ENCODE peak calls at places on chromosomes 13 and 19, in eight cellular contexts. One of them, this sample, is unnamed.
A peak's percentile ranks its signal among the peaks of the same experiment; 100 is the strongest.

GRCh38 chr19:51712461-51713081 is 11.2 kb downstream of the HAS1 start:
- DNase-seq in activated CD4-positive, alpha-beta memory T cell treated with anti-CD3 and anti-CD28 coated beads for 36 hours: peak; percentile 26
- DNase-seq in NT2/D1: no peak
- DNase-seq in stimulated activated CD4-positive, alpha-beta T cell treated with anti-CD3 and anti-CD28 coated beads, Interleukin-2, amount 100 ng/mL, for 24 hours: no peak
- DNase-seq in endothelial cell: peak; percentile 38
- DNase-seq in breast epithelium: no peak
- DNase-seq in iPS-NIHi11: peak; percentile 83
- DNase-seq in activated effector memory CD4-positive, alpha-beta T cell treated with anti-CD3 and anti-CD28 coated beads, Interleukin-2, amount 50 U/mL, for 16 hours: no peak
- DNase-seq in this sample: peak; percentile 29

GRCh38 chr19:55158848-55159793 is 1.6 kb upstream of the TNNI3 start:
- DNase-seq in stimulated activated CD4-positive, alpha-beta T cell treated with anti-CD3 and anti-CD28 coated beads, Interleukin-2, amount 100 ng/mL, for 24 hours: no peak
- DNase-seq in endothelial cell: no peak
- DNase-seq in NT2/D1: no peak
- DNase-seq in activated CD4-positive, alpha-beta memory T cell treated with anti-CD3 and anti-CD28 coated beads for 36 hours: no peak
- DNase-seq in activated effector memory CD4-positive, alpha-beta T cell treated with anti-CD3 and anti-CD28 coated beads, Interleukin-2, amount 50 U/mL, for 16 hours: no peak
- DNase-seq in breast epithelium: no peak
- DNase-seq in iPS-NIHi11: no peak
- DNase-seq in this sample: no peak

GRCh38 chr19:34255546-34255945 is 1.2 kb downstream of the GARRE1 start:
- DNase-seq in stimulated activated CD4-positive, alpha-beta T cell treated with anti-CD3 and anti-CD28 coated beads, Interleukin-2, amount 100 ng/mL, for 24 hours: no peak
- DNase-seq in activated effector memory CD4-positive, alpha-beta T cell treated with anti-CD3 and anti-CD28 coated beads, Interleukin-2, amount 50 U/mL, for 16 hours: no peak
- DNase-seq in breast epithelium: no peak
- DNase-seq in NT2/D1: no peak
- DNase-seq in activated CD4-positive, alpha-beta memory T cell treated with anti-CD3 and anti-CD28 coated beads for 36 hours: no peak
- DNase-seq in iPS-NIHi11: no peak
- DNase-seq in endothelial cell: no peak
- DNase-seq in this sample: no peak

GRCh38 chr13:51841732-51842131 is 3.2 kb downstream of the TMEM272 start:
- DNase-seq in activated CD4-positive, alpha-beta memory T cell treated with anti-CD3 and anti-CD28 coated beads for 36 hours: no peak
- DNase-seq in stimulated activated CD4-positive, alpha-beta T cell treated with anti-CD3 and anti-CD28 coated beads, Interleukin-2, amount 100 ng/mL, for 24 hours: no peak
- DNase-seq in iPS-NIHi11: no peak
- DNase-seq in NT2/D1: no peak
- DNase-seq in endothelial cell: no peak
- DNase-seq in breast epithelium: no peak
- DNase-seq in activated effector memory CD4-positive, alpha-beta T cell treated with anti-CD3 and anti-CD28 coated beads, Interleukin-2, amount 50 U/mL, for 16 hours: no peak
- DNase-seq in this sample: no peak

GRCh38 chr19:44592451-44592890 is 20.9 kb upstream of the IGSF23 start:
- DNase-seq in activated effector memory CD4-positive, alpha-beta T cell treated with anti-CD3 and anti-CD28 coated beads, Interleukin-2, amount 50 U/mL, for 16 hours: no peak
- DNase-seq in breast epithelium: no peak
- DNase-seq in NT2/D1: no peak
- DNase-seq in activated CD4-positive, alpha-beta memory T cell treated with anti-CD3 and anti-CD28 coated beads for 36 hours: no peak
- DNase-seq in iPS-NIHi11: no peak
- DNase-seq in stimulated activated CD4-positive, alpha-beta T cell treated with anti-CD3 and anti-CD28 coated beads, Interleukin-2, amount 100 ng/mL, for 24 hours: no peak
- DNase-seq in endothelial cell: no peak
- DNase-seq in this sample: no peak

GRCh38 chr13:29954082-29955043 is 103.9 kb upstream of the UBL3 start:
- DNase-seq in endothelial cell: no peak
- DNase-seq in activated effector memory CD4-positive, alpha-beta T cell treated with anti-CD3 and anti-CD28 coated beads, Interleukin-2, amount 50 U/mL, for 16 hours: peak; percentile 79
- DNase-seq in iPS-NIHi11: no peak
- DNase-seq in breast epithelium: no peak
- DNase-seq in activated CD4-positive, alpha-beta memory T cell treated with anti-CD3 and anti-CD28 coated beads for 36 hours: peak; percentile 66
- DNase-seq in NT2/D1: no peak
- DNase-seq in stimulated activated CD4-positive, alpha-beta T cell treated with anti-CD3 and anti-CD28 coated beads, Interleukin-2, amount 100 ng/mL, for 24 hours: peak; percentile 42
- DNase-seq in this sample: no peak

GRCh38 chr13:73335226-73335625 is 276.4 kb downstream of the KLF5 start:
- DNase-seq in activated CD4-positive, alpha-beta memory T cell treated with anti-CD3 and anti-CD28 coated beads for 36 hours: no peak
- DNase-seq in iPS-NIHi11: no peak
- DNase-seq in endothelial cell: no peak
- DNase-seq in activated effector memory CD4-positive, alpha-beta T cell treated with anti-CD3 and anti-CD28 coated beads, Interleukin-2, amount 50 U/mL, for 16 hours: no peak
- DNase-seq in NT2/D1: no peak
- DNase-seq in breast epithelium: no peak
- DNase-seq in stimulated activated CD4-positive, alpha-beta T cell treated with anti-CD3 and anti-CD28 coated beads, Interleukin-2, amount 100 ng/mL, for 24 hours: no peak
- DNase-seq in this sample: no peak

GRCh38 chr19:18332917-18333530 is 7.4 kb upstream of the PGPEP1 start:
- DNase-seq in stimulated activated CD4-positive, alpha-beta T cell treated with anti-CD3 and anti-CD28 coated beads, Interleukin-2, amount 100 ng/mL, for 24 hours: no peak
- DNase-seq in breast epithelium: no peak
- DNase-seq in activated effector memory CD4-positive, alpha-beta T cell treated with anti-CD3 and anti-CD28 coated beads, Interleukin-2, amount 50 U/mL, for 16 hours: no peak
- DNase-seq in endothelial cell: no peak
- DNase-seq in NT2/D1: no peak
- DNase-seq in iPS-NIHi11: no peak
- DNase-seq in activated CD4-positive, alpha-beta memory T cell treated with anti-CD3 and anti-CD28 coated beads for 36 hours: no peak
- DNase-seq in this sample: no peak

GRCh38 chr19:42091300-42092266 is 15.6 kb downstream of the ZNF574 start:
- DNase-seq in NT2/D1: no peak
- DNase-seq in activated effector memory CD4-positive, alpha-beta T cell treated with anti-CD3 and anti-CD28 coated beads, Interleukin-2, amount 50 U/mL, for 16 hours: peak; percentile 60
- DNase-seq in stimulated activated CD4-positive, alpha-beta T cell treated with anti-CD3 and anti-CD28 coated beads, Interleukin-2, amount 100 ng/mL, for 24 hours: no peak
- DNase-seq in endothelial cell: no peak
- DNase-seq in breast epithelium: no peak
- DNase-seq in activated CD4-positive, alpha-beta memory T cell treated with anti-CD3 and anti-CD28 coated beads for 36 hours: no peak
- DNase-seq in iPS-NIHi11: no peak
- DNase-seq in this sample: no peak

GRCh38 chr13:50319603-50320296 is 304.5 kb downstream of the KCNRG start:
- DNase-seq in endothelial cell: no peak
- DNase-seq in activated effector memory CD4-positive, alpha-beta T cell treated with anti-CD3 and anti-CD28 coated beads, Interleukin-2, amount 50 U/mL, for 16 hours: no peak
- DNase-seq in stimulated activated CD4-positive, alpha-beta T cell treated with anti-CD3 and anti-CD28 coated beads, Interleukin-2, amount 100 ng/mL, for 24 hours: no peak
- DNase-seq in iPS-NIHi11: no peak
- DNase-seq in NT2/D1: no peak
- DNase-seq in activated CD4-positive, alpha-beta memory T cell treated with anti-CD3 and anti-CD28 coated beads for 36 hours: no peak
- DNase-seq in breast epithelium: peak; percentile 54
- DNase-seq in this sample: no peak

GRCh38 chr13:105616313-105617075 is 919.0 kb downstream of the EFNB2 start:
- DNase-seq in iPS-NIHi11: no peak
- DNase-seq in breast epithelium: no peak
- DNase-seq in endothelial cell: no peak
- DNase-seq in stimulated activated CD4-positive, alpha-beta T cell treated with anti-CD3 and anti-CD28 coated beads, Interleukin-2, amount 100 ng/mL, for 24 hours: no peak
- DNase-seq in NT2/D1: no peak
- DNase-seq in activated CD4-positive, alpha-beta memory T cell treated with anti-CD3 and anti-CD28 coated beads for 36 hours: no peak
- DNase-seq in activated effector memory CD4-positive, alpha-beta T cell treated with anti-CD3 and anti-CD28 coated beads, Interleukin-2, amount 50 U/mL, for 16 hours: no peak
- DNase-seq in this sample: no peak